ENCODE peak calls at places on chromosomes 13 and 19, in nine cellular contexts. M is cardiac fibroblast; F is heart right ventricle; W is fibroblast of lung; Z is CD8-positive, alpha-beta T cell; L is immature natural killer cell; Y is small intestine; J is Calu3; C is fibroblast of mammary gland. X is an unnamed sample.

GRCh38 chr19:3047307-3048189 is 14.7 kb downstream of the TLE5 start:
- DNase-seq in M (peak), F (peak), J (peak), Z (peak), Y (peak), C (peak), L (peak), W (peak), X (peak)

GRCh38 chr13:30033681-30034447 is 183.4 kb upstream of the UBL3 start:
- DNase-seq in W (peak), Y (no peak), F (no peak), L (no peak), C (peak), Z (no peak), M (peak), J (no peak), X (no peak)

GRCh38 chr13:49097374-49097773 is 121.7 kb downstream of the FNDC3A start:
- DNase-seq in L (no peak), F (no peak), J (no peak), W (peak), Z (no peak), Y (no peak), C (peak), M (peak), X (no peak)

GRCh38 chr13:48741377-48741776 is 87.6 kb downstream of the CYSLTR2 start:
- DNase-seq in Z (no peak), L (no peak), M (peak), Y (no peak), J (no peak), W (peak), C (peak), F (no peak), X (no peak)

GRCh38 chr13:44263920-44264610 is 109.6 kb upstream of the SERP2 start:
- DNase-seq in C (peak), W (no peak), M (peak), J (no peak), Y (no peak), Z (no peak), F (no peak), L (no peak), X (no peak)

GRCh38 chr13:37753776-37754175 is 115.8 kb downstream of the TRPC4 start:
- DNase-seq in J (peak), L (no peak), F (no peak), W (no peak), M (no peak), Z (no peak), Y (no peak), C (no peak), X (peak)

GRCh38 chr13:110309661-110310524 is 2.8 kb downstream of the COL4A2 start:
- DNase-seq in L (no peak), Z (no peak), Y (no peak), C (no peak), J (no peak), W (no peak), M (peak), F (no peak), X (no peak)

GRCh38 chr13:24887759-24888158 is 123.8 kb downstream of the RNF17 start:
- DNase-seq in C (no peak), J (no peak), M (no peak), Z (no peak), W (no peak), Y (no peak), L (no peak), F (no peak), X (no peak)

GRCh38 chr13:44128522-44128921 is 245.1 kb upstream of the SERP2 start:
- DNase-seq in M (no peak), W (peak), C (peak), J (no peak), Z (no peak), Y (no peak), L (no peak), F (peak), X (no peak)

GRCh38 chr13:59846845-59847620 is 316.7 kb downstream of the DIAPH3 start:
- DNase-seq in F (no peak), M (no peak), Z (no peak), W (no peak), L (no peak), C (no peak), Y (no peak), J (no peak), X (no peak)

GRCh38 chr13:105442941-105443340 is 1092.5 kb downstream of the EFNB2 start:
- DNase-seq in C (peak), F (peak), Y (peak), M (peak), L (no peak), W (peak), J (peak), Z (no peak), X (peak)

GRCh38 chr13:112720251-112720650 is 30.4 kb downstream of the ATP11A start:
- DNase-seq in J (no peak), Y (no peak), L (no peak), Z (no peak), C (no peak), M (no peak), F (no peak), W (no peak), X (no peak)

GRCh38 chr19:38024991-38025716 is 118.1 kb downstream of the SIPA1L3 start:
- DNase-seq in F (no peak), J (no peak), Y (no peak), Z (no peak), W (no peak), L (no peak), C (no peak), M (no peak), X (peak)

GRCh38 chr19:41437944-41438574 is 1.7 kb downstream of the DMAC2 start:
- DNase-seq in Y (no peak), F (no peak), C (no peak), M (no peak), Z (no peak), L (no peak), W (no peak), J (no peak), X (no peak)

GRCh38 chr13:77143325-77143907 is 116.5 kb upstream of the FBXL3 start:
- DNase-seq in Z (no peak), C (peak), W (peak), J (peak), M (peak), L (no peak), Y (peak), F (no peak), X (peak)

GRCh38 chr19:35555301-35556005 is 8.0 kb downstream of the ATP4A start:
- DNase-seq in Y (no peak), M (peak), W (peak), Z (no peak), F (no peak), J (peak), L (no peak), C (peak), X (peak)

GRCh38 chr19:58150328-58150921 is at the start of gene ZNF329:
- DNase-seq in M (peak), C (peak), L (peak), J (peak), W (peak), Z (peak), F (peak), Y (peak), X (peak)

GRCh38 chr13:39676315-39676876 is 20.9 kb downstream of the COG6 start:
- DNase-seq in L (peak), M (peak), Z (no peak), J (peak), Y (peak), F (peak), C (peak), W (peak), X (peak)

GRCh38 chr19:38676023-38676877 is 28.8 kb downstream of the ACTN4 start:
- DNase-seq in C (peak), W (peak), M (peak), L (no peak), F (peak), Z (no peak), Y (no peak), J (no peak), X (no peak)

GRCh38 chr19:35013047-35013819 is 13.1 kb downstream of the GRAMD1A start:
- DNase-seq in J (peak), F (peak), L (peak), Z (peak), C (peak), W (peak), Y (peak), M (peak), X (peak)

GRCh38 chr13:77345150-77345780 is 18.4 kb upstream of the MYCBP2 start:
- DNase-seq in C (no peak), J (no peak), M (no peak), L (no peak), F (no peak), Z (no peak), W (no peak), Y (no peak), X (no peak)

GRCh38 chr19:3398114-3398899 is 31.9 kb downstream of the NFIC start:
- DNase-seq in J (no peak), C (no peak), M (peak), W (peak), Z (no peak), Y (no peak), F (peak), L (no peak), X (no peak)

GRCh38 chr19:17327068-17327653 is 7.5 kb downstream of the ANO8 start:
- DNase-seq in W (no peak), F (no peak), C (no peak), J (no peak), Y (no peak), L (no peak), Z (no peak), M (no peak), X (no peak)

GRCh38 chr19:11096210-11096841 is 7.1 kb downstream of the LDLR start:
- DNase-seq in M (peak), W (peak), Y (peak), Z (peak), J (no peak), L (peak), F (peak), C (peak), X (no peak)

GRCh38 chr13:31476753-31477152 is 262.6 kb upstream of the RXFP2 start:
- DNase-seq in Y (no peak), C (peak), Z (no peak), J (no peak), L (no peak), M (peak), W (peak), F (no peak), X (no peak)

GRCh38 chr13:75938811-75939525 is 302.8 kb downstream of the LMO7 start:
- DNase-seq in M (peak), L (no peak), J (no peak), W (peak), C (peak), Y (no peak), Z (no peak), F (no peak), X (no peak)

GRCh38 chr13:76383671-76384461 is 502.3 kb downstream of the KCTD12 start:
- DNase-seq in C (peak), Y (peak), W (peak), J (no peak), M (peak), L (no peak), F (peak), Z (no peak), X (peak)

GRCh38 chr13:24271611-24272451 is 37.5 kb upstream of the C1QTNF9 start:
- DNase-seq in C (peak), F (peak), J (peak), Y (peak), L (peak), Z (peak), W (peak), M (peak), X (no peak)

GRCh38 chr19:49554701-49555181 is 25.6 kb downstream of the NOSIP start:
- DNase-seq in F (peak), J (no peak), Y (peak), M (no peak), L (peak), W (no peak), Z (peak), C (no peak), X (no peak)

GRCh38 chr13:48579167-48579918 is 46.5 kb upstream of the RCBTB2 start:
- DNase-seq in Y (peak), Z (no peak), L (no peak), M (no peak), J (no peak), C (no peak), W (no peak), F (peak), X (no peak)

GRCh38 chr13:53151692-53152421 is 123.2 kb downstream of the OLFM4 start:
- DNase-seq in W (peak), L (peak), F (peak), Y (peak), J (peak), M (peak), Z (no peak), C (peak), X (peak)

GRCh38 chr19:18336121-18336520 is 4.3 kb upstream of the PGPEP1 start:
- DNase-seq in Y (no peak), C (no peak), J (no peak), F (no peak), L (no peak), Z (no peak), W (no peak), M (no peak), X (no peak)

GRCh38 chr19:35098413-35099049 is 17.1 kb upstream of the FXYD3 start:
- DNase-seq in W (no peak), M (no peak), Z (no peak), C (no peak), J (no peak), F (no peak), Y (no peak), L (no peak), X (no peak)

GRCh38 chr13:93690139-93690538 is 463.5 kb downstream of the GPC6 start:
- DNase-seq in J (no peak), C (peak), Y (no peak), W (peak), L (no peak), F (no peak), Z (no peak), M (peak), X (peak)

GRCh38 chr13:68927387-68928026 is 1180.1 kb upstream of the ATXN8OS start:
- DNase-seq in C (peak), J (peak), L (no peak), F (no peak), Y (no peak), Z (no peak), M (no peak), W (peak), X (peak)

GRCh38 chr19:882871-883497 is 10.0 kb downstream of the MED16 start:
- DNase-seq in F (no peak), J (no peak), Z (no peak), M (no peak), C (no peak), Y (no peak), L (no peak), W (no peak), X (no peak)

GRCh38 chr13:45749026-45749759 is 47.1 kb downstream of the CBY2 start:
- DNase-seq in Z (no peak), L (no peak), W (no peak), F (no peak), Y (no peak), J (no peak), C (no peak), M (peak), X (no peak)

X was measured in HT-29.